ENCODE peak calls at places on chromosomes 16 and 17, in ten cellular contexts. W is uterus; R is transverse colon; J is psoas muscle; A is fibroblast of lung; O is effector memory CD4-positive, alpha-beta T cell; L is GM23248; P is ovary; F is thoracic aorta; Q is aorta. B is an unnamed sample. For H3K4me1, H3K36me3 and H3K27me3, the result is how much of the 10 kb centered on the place peaks cover.

GRCh38 chr17:41456206-41456605 is 11.0 kb downstream of the KRT32 start:
- DNase-seq in W (no peak), R (no peak), J (no peak), A (no peak), O (no peak), L (no peak), P (no peak), F (no peak), Q (no peak), B (no peak)

GRCh38 chr16:68332411-68333121 is 21.7 kb downstream of the PRMT7 start:
- DNase-seq in W (peak), R (peak), J (no peak), A (peak), O (no peak), L (peak), P (no peak), F (no peak), Q (peak), B (no peak)

GRCh38 chr17:11880714-11881113 is 116.6 kb downstream of the ZNF18 start:
- DNase-seq in W (no peak), R (peak), J (no peak), A (no peak), O (no peak), L (peak), P (no peak), F (no peak), Q (no peak), B (no peak)

GRCh38 chr17:73623247-73623646 is 21.0 kb downstream of the SDK2 start:
- DNase-seq in W (no peak), R (no peak), J (no peak), A (no peak), O (no peak), L (no peak), P (no peak), F (no peak), Q (no peak), B (no peak)

GRCh38 chr16:2239231-2239675 is 3.0 kb downstream of the DNASE1L2 start:
- DNase-seq in W (no peak), R (no peak), J (no peak), A (no peak), O (no peak), L (peak), P (no peak), F (no peak), Q (no peak), B (no peak)

GRCh38 chr17:80099291-80100034 is 1.9 kb upstream of the GAA start:
- DNase-seq in W (no peak), R (no peak), J (peak), A (no peak), O (no peak), L (no peak), P (no peak), F (no peak), Q (no peak), B (no peak)

GRCh38 chr17:46948544-46948943 is 25.6 kb downstream of the GOSR2 start:
- DNase-seq in W (no peak), R (no peak), J (no peak), A (no peak), O (no peak), L (no peak), P (no peak), F (no peak), Q (no peak), B (no peak)

GRCh38 chr16:7492122-7492521 is 159.5 kb downstream of the RBFOX1 start:
- DNase-seq in W (no peak), R (no peak), J (no peak), A (no peak), O (no peak), L (no peak), P (no peak), F (no peak), Q (no peak), B (no peak)

GRCh38 chr17:11144358-11145233 is 96.4 kb upstream of the SHISA6 start:
- DNase-seq in W (no peak), R (peak), J (no peak), A (peak), O (no peak), L (peak), P (no peak), F (no peak), Q (no peak), B (no peak)

GRCh38 chr17:21263351-21263750 is 10.1 kb upstream of the NATD1 start:
- DNase-seq in W (no peak), R (no peak), J (no peak), A (peak), O (no peak), L (peak), P (no peak), F (no peak), Q (no peak), B (no peak)

GRCh38 chr16:70468776-70469525 is 14.6 kb downstream of the FCSK start:
- DNase-seq in W (no peak), R (no peak), J (no peak), A (no peak), O (no peak), L (no peak), P (no peak), F (no peak), Q (no peak), B (no peak)

GRCh38 chr16:58384437-58385055 is 7.7 kb upstream of the GINS3 start:
- DNase-seq in W (no peak), R (no peak), J (no peak), A (no peak), O (no peak), L (no peak), P (no peak), F (no peak), Q (no peak), B (no peak)

GRCh38 chr17:31452561-31453110 is 61.2 kb downstream of the RAB11FIP4 start:
- DNase-seq in W (no peak), R (no peak), J (no peak), A (no peak), O (no peak), L (no peak), P (no peak), F (no peak), Q (no peak), B (no peak)

GRCh38 chr17:20190605-20191004 is 181.4 kb downstream of the SPECC1 start:
- DNase-seq in W (no peak), R (no peak), J (no peak), A (no peak), O (no peak), L (no peak), P (no peak), F (no peak), Q (no peak), B (no peak)

GRCh38 chr17:79388556-79389295 is 222.1 kb downstream of the RBFOX3 start:
- DNase-seq in W (no peak), R (peak), J (peak), A (peak), O (no peak), L (peak), P (no peak), F (no peak), Q (no peak), B (no peak)

GRCh38 chr17:44636562-44636961 is 19.7 kb upstream of the MEIOC start:
- DNase-seq in W (no peak), R (no peak), J (no peak), A (peak), O (no peak), L (peak), P (no peak), F (no peak), Q (no peak), B (no peak)

GRCh38 chr17:40099627-40100418 is 566 bp downstream of the NR1D1 start:
- DNase-seq in W (no peak), R (no peak), J (peak), A (no peak), O (no peak), L (peak), P (no peak), F (no peak), Q (no peak), B (peak)

GRCh38 chr17:64133546-64134215 is 3.7 kb upstream of the ERN1 start:
- DNase-seq in W (peak), R (no peak), J (no peak), A (peak), O (no peak), L (peak), P (no peak), F (no peak), Q (no peak), B (peak)

GRCh38 chr16:59341368-59341767 is 607.3 kb upstream of the GOT2 start:
- DNase-seq in W (no peak), R (no peak), J (no peak), A (no peak), O (no peak), L (no peak), P (no peak), F (no peak), Q (no peak), B (no peak)

GRCh38 chr16:87132361-87133014 is 184.7 kb downstream of the C16orf95 start:
- DNase-seq in W (no peak), R (no peak), J (no peak), A (peak), O (no peak), L (peak), P (no peak), F (no peak), Q (no peak), B (no peak)

GRCh38 chr16:17404903-17405691 is 65.7 kb downstream of the XYLT1 start:
- DNase-seq in W (peak), R (peak), J (peak), A (peak), O (no peak), L (peak), P (peak), F (peak), Q (peak), B (no peak)

GRCh38 chr16:78816499-78817441 is 717.3 kb downstream of the WWOX start:
- DNase-seq in W (peak), R (peak), J (peak), A (peak), O (no peak), L (no peak), P (peak), F (no peak), Q (no peak), B (no peak)

GRCh38 chr16:73949574-73950348 is 346.9 kb upstream of the PSMD7 start:
- DNase-seq in W (peak), R (no peak), J (no peak), A (peak), O (no peak), L (peak), P (no peak), F (no peak), Q (no peak), B (no peak)

GRCh38 chr16:50441758-50442157 is 73.0 kb upstream of the BRD7 start:
- DNase-seq in W (no peak), R (no peak), J (no peak), A (no peak), O (no peak), L (no peak), P (no peak), F (no peak), Q (no peak), B (no peak)

GRCh38 chr16:4339909-4340308 is 11.2 kb downstream of the PAM16 start:
- DNase-seq in W (peak), R (no peak), J (no peak), A (peak), O (no peak), L (no peak), P (peak), F (no peak), Q (peak), B (no peak)

GRCh38 chr17:30780343-30780742 is 44.1 kb downstream of the CRLF3 start:
- DNase-seq in W (no peak), R (no peak), J (no peak), A (no peak), O (no peak), L (no peak), P (no peak), F (no peak), Q (no peak), B (peak)

GRCh38 chr16:19505600-19506303 is 16.1 kb downstream of the GDE1 start:
- DNase-seq in W (no peak), R (no peak), J (no peak), A (peak), O (no peak), L (peak), P (no peak), F (no peak), Q (no peak), B (no peak)

GRCh38 chr16:85635545-85636140 is 22.5 kb downstream of the GSE1 start:
- DNase-seq in W (no peak), R (no peak), J (no peak), A (no peak), O (no peak), L (no peak), P (no peak), F (no peak), Q (no peak), B (no peak)

GRCh38 chr16:85029413-85029794 is 1.8 kb downstream of the KIAA0513 start:
- DNase-seq in W (peak), R (peak), J (no peak), A (peak), O (peak), L (peak), P (no peak), F (no peak), Q (no peak), B (peak)

GRCh38 chr17:77611791-77612466 is 346.6 kb upstream of the TNRC6C start:
- DNase-seq in W (no peak), R (no peak), J (no peak), A (no peak), O (no peak), L (no peak), P (no peak), F (no peak), Q (peak), B (no peak)

GRCh38 chr17:77610518-77610893 is 348.0 kb upstream of the TNRC6C start:
- DNase-seq in W (no peak), R (no peak), J (no peak), A (no peak), O (no peak), L (no peak), P (no peak), F (no peak), Q (peak), B (no peak)

GRCh38 chr17:77613181-77613580 is 345.3 kb upstream of the TNRC6C start:
- DNase-seq in W (no peak), R (no peak), J (peak), A (no peak), O (no peak), L (peak), P (no peak), F (no peak), Q (peak), B (no peak)

GRCh38 chr17:77609553-77610517 is 348.7 kb upstream of the TNRC6C start:
- DNase-seq in W (peak), R (peak), J (no peak), A (peak), O (peak), L (peak), P (no peak), F (no peak), Q (peak), B (peak)

GRCh38 chr17:77610980-77611641 is 347.4 kb upstream of the TNRC6C start:
- DNase-seq in W (no peak), R (no peak), J (peak), A (peak), O (no peak), L (peak), P (no peak), F (no peak), Q (peak), B (no peak)
- H3K4me1 ChIP-seq in W (under half), R (under half), J (under half), A (under half), O (under half), L (under half), P (under half), F (under half), Q (under half), B (under half)

GRCh38 chr17:75370288-75370687 is 35.2 kb downstream of the GRB2 start:
- DNase-seq in W (no peak), R (no peak), J (peak), A (no peak), O (no peak), L (no peak), P (no peak), F (peak), Q (no peak), B (no peak)
- H3K36me3 ChIP-seq in W (under half), R (under half), J (under half), A (under half), O (under half), L (under half), P (under half), F (under half), Q (under half), B (under half)

DNA sequence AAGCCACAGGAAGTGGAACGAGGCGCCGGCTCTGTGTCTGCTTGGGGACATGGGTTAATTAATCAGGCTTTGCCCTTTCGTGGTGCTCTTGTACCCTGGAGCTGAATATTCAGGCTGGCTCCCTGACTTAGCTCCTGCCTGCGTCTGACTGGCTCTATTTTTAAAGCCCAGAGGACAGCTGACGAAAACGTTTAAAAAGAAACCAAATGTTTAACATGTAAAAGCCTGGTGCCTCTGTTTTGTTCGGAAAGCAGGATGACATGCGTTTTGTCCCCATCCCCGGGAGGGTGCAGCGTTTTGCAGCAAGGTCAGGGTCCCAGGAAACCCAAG is 61.1 kb downstream of the NT5M start:
- DNase-seq in W (no peak), R (no peak), J (no peak), A (no peak), O (no peak), L (no peak), P (no peak), F (no peak), Q (peak), B (no peak)
- H3K27me3 ChIP-seq in W (under half), R (under half), J (under half), A (under half), O (under half), L (under half), P (under half), F (under half), Q (under half), B (under half)

DNA sequence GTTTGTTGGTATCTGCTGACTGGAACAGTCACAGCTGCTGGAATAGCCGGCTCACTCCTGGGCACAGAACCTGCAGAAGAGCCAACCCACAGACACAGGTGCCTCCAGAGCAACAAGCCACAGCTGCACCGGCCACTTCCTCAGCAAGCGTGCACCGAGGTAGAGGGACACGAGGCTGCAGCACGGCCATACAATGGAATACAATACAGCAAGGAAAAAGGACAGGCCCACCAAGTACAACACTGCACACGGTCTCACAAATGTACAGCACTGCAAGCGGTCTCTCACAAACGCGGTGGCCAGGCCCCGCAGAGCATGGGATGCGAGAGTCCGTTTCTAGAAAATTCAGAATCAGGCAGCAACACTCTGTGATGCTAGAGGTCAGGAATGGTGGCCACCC is 47.4 kb upstream of the PABPN1L start:
- DNase-seq in W (no peak), R (no peak), J (no peak), A (no peak), O (no peak), L (no peak), P (no peak), F (no peak), Q (no peak), B (no peak)
- H3K4me1 ChIP-seq in W (under half), R (under half), J (under half), A (under half), O (under half), L (under half), P (under half), F (under half), Q (under half), B (under half)

DNA sequence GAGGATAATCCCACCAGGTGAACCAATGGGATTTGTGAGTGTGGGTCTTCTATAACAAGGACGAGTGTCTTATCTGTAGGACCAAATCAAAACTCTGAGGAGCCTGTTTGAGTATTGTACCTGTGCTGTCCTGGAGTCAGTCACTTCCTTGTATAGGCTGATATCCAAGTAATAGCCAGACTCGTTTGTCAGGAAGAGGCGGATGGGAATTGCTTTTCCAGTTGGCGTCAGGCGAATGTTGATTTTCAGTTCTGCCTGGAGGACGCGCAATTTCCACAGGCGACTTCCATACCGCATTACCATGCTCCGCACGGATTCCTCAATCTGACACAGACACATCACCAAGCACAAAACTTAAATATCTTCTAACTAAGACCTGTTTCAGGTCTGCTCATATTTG is 187.6 kb upstream of the C17orf78 start:
- DNase-seq in W (no peak), R (no peak), J (no peak), A (no peak), O (no peak), L (no peak), P (no peak), F (no peak), Q (no peak), B (no peak)
- H3K36me3 ChIP-seq in W (under half), R (under half), J (under half), A (under half), O (under half), L (under half), P (under half), F (under half), Q (under half), B (under half)

DNA sequence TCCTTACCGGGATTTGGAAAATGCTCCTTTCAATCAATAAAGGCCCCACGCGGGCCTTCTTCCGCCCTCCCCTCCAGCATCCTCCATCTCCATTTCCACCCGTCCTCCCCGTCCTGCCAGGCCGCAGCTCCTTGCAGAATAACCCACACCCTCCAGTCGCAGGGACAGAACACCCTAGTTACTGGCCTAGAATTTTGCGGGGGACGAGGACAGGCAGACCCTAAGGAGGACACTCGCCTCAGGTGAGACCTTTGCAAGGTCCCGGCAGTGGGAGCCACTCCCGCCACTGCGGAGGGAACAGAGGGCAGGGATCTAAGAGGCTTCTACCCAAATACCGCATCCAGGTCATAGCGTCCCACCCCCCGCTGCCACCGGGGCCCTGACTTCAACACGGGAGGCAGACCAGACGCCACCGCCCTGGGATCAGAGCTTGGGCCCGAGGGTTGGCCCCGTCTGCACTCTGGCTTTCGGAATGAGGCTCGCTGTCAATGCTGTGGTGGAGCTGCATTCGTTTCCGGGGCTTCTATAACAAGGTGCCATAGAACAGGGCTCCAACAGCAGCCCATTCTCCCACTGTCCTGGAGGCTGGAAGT is 26.8 kb downstream of the SLC25A10 start:
- DNase-seq in W (no peak), R (no peak), J (no peak), A (no peak), O (no peak), L (no peak), P (no peak), F (no peak), Q (no peak), B (no peak)
- H3K27me3 ChIP-seq in W (under half), R (under half), J (under half), A (under half), O (under half), L (under half), P (under half), F (under half), Q (under half), B (under half)

DNA sequence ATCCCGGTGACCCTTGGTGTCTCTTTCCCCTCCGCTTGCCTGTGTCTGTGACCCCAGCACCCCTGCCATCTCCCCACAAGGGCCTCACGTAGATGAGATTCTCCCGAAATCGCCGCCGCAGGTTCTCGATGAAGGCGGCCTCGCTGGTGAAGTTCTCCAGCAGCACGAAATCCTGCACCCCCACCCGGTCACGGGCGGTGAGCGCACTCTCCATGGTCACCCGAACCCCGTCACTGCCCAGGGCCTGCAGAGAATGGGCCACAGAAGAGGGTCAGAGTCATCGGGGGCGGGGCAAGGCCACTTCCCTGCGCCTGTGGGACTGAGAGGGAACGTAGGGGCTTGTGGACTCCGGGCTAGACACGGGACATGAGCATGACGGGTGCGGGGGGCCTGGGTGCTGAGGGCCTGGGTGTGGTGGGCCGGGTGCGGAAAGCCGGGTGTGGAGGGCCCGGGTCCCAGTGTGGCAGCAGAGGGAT is 8.4 kb downstream of the MYO1C start:
- DNase-seq in W (no peak), R (no peak), J (no peak), A (no peak), O (no peak), L (no peak), P (no peak), F (no peak), Q (no peak), B (no peak)
- H3K4me1 ChIP-seq in W (under half), R (half or more), J (under half), A (under half), O (under half), L (under half), P (under half), F (under half), Q (under half), B (under half)

B was measured in CD4-positive, CD25-positive, alpha-beta regulatory T cell.